ENCODE peak calls at places on chromosomes 12 and 14, in eight cellular contexts. R is gastrocnemius medialis; M is lower lobe of right lung; A is T-helper 17 cell; P is lung; B is stimulated activated effector memory CD8-positive, alpha-beta T cell treated with anti-CD3 and anti-CD28 coated beads, Interleukin-12 subunit alpha, Interleukin-12 subunit beta, amount 100 ng/mL, for 72 hours; Z is heart left ventricle; T is left cardiac atrium. U is an unnamed sample.

GRCh38 chr14:74346341-74346740 is 1.9 kb upstream of the VRTN start:
- ATAC-seq in R (no peak), B (no peak), P (no peak), A (no peak), T (no peak), Z (no peak), M (no peak), U (no peak)

GRCh38 chr14:53872551-53873188 is 84.0 kb downstream of the BMP4 start:
- ATAC-seq in P (no peak), Z (no peak), B (no peak), A (no peak), R (no peak), T (peak; percentile 59), M (no peak), U (no peak)

GRCh38 chr12:71109834-71110233 is 48.0 kb downstream of the TSPAN8 start:
- ATAC-seq in T (no peak), Z (no peak), P (no peak), M (no peak), A (no peak), B (no peak), R (no peak), U (no peak)

GRCh38 chr12:123602651-123603195 is 824 bp downstream of the DDX55 start:
- ATAC-seq in M (no peak), A (no peak), T (no peak), Z (no peak), P (peak; percentile 7), B (no peak), R (no peak), U (no peak)

GRCh38 chr12:32312049-32312670 is 87.2 kb upstream of the FGD4 start:
- ATAC-seq in R (no peak), B (peak; percentile 54), A (no peak), T (peak; percentile 16), Z (peak; percentile 22), P (no peak), M (no peak), U (peak; percentile 22)

GRCh38 chr14:77043177-77043983 is 14.9 kb upstream of the IRF2BPL start:
- ATAC-seq in T (peak; percentile 19), B (peak; percentile 71), R (peak; percentile 9), Z (peak; percentile 17), M (peak; percentile 0), P (peak; percentile 30), A (no peak), U (peak; percentile 2)

GRCh38 chr12:57452181-57452936 is 2.7 kb upstream of the INHBE start:
- ATAC-seq in P (no peak), A (no peak), B (peak; percentile 56), Z (peak; percentile 90), M (no peak), T (peak; percentile 84), R (peak; percentile 83), U (no peak)

GRCh38 chr14:96077983-96078686 is 39.0 kb downstream of the C14orf132 start:
- ATAC-seq in A (no peak), P (no peak), R (no peak), Z (no peak), M (no peak), T (no peak), B (no peak), U (peak; percentile 80)

GRCh38 chr14:100440207-100440631 is 117.1 kb downstream of the SLC25A47 start:
- ATAC-seq in T (peak; percentile 86), M (peak; percentile 90), B (no peak), A (no peak), R (peak; percentile 90), Z (peak; percentile 91), P (peak; percentile 77), U (peak; percentile 80)

GRCh38 chr14:50260511-50260910 is 29.1 kb upstream of the SOS2 start:
- ATAC-seq in B (peak; percentile 69), T (peak; percentile 49), P (no peak), Z (no peak), M (no peak), R (no peak), A (peak; percentile 63), U (peak; percentile 45)